ENCODE peak calls at places on chromosomes 5 and 9, in four cellular contexts. D is heart right ventricle, P is endothelial cell of umbilical vein, R is neuronal stem cell. K is an unnamed sample.

GRCh38 chr5:138927979-138928378 is 52.8 kb upstream of the LRRTM2 start:
- DNase-seq in D (peak), P (peak), R (no peak), K (peak)

GRCh38 chr9:131323629-131324028 is 34.1 kb downstream of the PLPP7 start:
- DNase-seq in D (no peak), P (no peak), R (no peak), K (no peak)

GRCh38 chr9:121840838-121841760 is 189.7 kb downstream of the DAB2IP start:
- DNase-seq in D (no peak), P (no peak), R (no peak), K (peak)

GRCh38 chr5:143887302-143887638 is 75.3 kb downstream of the HMHB1 start:
- DNase-seq in D (peak), P (peak), R (no peak), K (peak)

GRCh38 chr9:13215791-13216554 is 63.5 kb downstream of the MPDZ start:
- DNase-seq in D (no peak), P (peak), R (no peak), K (no peak)

GRCh38 chr9:93668261-93668871 is 92.0 kb downstream of the PHF2 start:
- DNase-seq in D (no peak), P (no peak), R (no peak), K (no peak)

GRCh38 chr5:77643654-77644404 is 5.3 kb upstream of the OTP start:
- DNase-seq in D (no peak), P (no peak), R (no peak), K (no peak)

GRCh38 chr5:132813599-132814440 is 718 bp downstream of the SOWAHA start:
- DNase-seq in D (no peak), P (peak), R (no peak), K (peak)

GRCh38 chr9:101270325-101270701 is 114.5 kb downstream of the BAAT start:
- DNase-seq in D (no peak), P (no peak), R (no peak), K (no peak)
- H3K27ac ChIP-seq in D (no peak), P (no peak), R (no peak), K (peak)

DNA sequence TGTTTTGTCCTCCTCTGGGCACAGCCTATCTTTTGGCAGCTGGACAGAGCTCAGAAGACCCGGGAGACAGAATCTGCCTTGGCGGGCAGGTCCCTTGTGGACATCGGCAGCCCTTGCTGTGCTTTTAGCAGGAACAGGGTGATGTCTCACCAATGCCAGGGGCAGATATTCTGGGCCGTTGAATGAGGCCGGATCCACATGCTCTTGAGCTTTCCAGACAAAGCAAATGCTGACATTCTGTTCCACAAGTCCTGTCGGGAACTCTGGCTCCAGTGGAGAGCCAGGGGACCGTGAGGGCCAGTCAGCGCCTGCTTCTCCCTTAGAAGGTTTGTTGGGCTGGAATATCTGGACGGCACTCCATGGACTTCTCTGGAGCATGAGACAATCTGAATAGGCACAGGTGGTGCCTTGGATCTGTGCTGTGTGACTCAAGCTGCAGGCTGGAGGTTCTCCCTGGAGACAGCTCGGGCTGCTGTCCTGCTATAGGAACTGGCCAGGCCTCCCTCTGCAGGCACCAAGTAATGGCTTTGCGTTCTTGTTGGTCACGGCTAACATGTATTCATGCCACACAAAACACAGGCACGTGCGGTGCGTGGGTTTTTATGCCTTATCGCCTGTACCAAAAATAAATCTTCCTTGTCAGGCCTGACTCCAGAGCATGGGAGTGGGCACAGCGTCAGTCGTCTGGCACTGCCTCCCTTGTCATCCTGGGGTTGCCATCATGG is 80.3 kb downstream of the GADD45G start:
- DNase-seq in D (peak), P (no peak), R (no peak), K (no peak)
- H3K27ac ChIP-seq in D (peak), P (no peak), R (no peak), K (no peak)

DNA sequence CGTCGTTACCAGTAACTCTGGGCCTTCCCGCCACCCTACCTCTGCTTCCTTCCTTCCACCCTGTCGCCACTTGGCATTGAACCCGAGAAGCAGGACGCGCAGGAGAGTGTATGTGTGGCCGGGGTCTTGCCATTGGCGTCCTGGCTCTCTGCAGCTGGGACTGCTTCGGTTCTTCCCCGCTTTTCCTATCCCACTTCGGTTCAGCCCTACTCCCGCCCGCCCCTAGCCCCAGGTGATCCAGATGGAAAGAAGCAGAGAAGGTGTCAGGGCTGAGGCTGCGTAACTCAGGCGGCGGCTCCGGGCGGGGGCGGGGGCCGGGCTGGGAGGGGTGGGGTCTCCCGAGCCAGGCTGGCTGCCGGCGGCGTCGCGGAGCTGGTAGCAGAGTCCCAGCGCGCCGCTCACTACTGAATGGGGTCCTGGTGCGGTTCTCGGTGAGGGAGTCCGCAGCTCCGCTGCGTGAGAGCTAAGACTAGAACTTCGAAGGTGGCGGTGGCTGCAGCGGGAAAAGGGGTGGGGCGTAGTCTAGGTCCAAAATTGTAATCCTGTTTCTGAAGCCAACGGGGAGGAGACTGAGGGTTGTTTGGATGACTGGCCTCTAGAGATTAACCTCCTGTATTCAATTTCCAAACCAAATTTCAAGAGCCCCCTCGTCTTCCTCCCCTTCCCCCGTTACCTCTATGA is 1.3 kb downstream of the PRR16 start:
- DNase-seq in D (peak), P (no peak), R (peak), K (peak)
- H3K27ac ChIP-seq in D (peak), P (no peak), R (no peak), K (peak)

GRCh38 chr9:92615790-92616189 is 54.1 kb downstream of the IPPK start:
- DNase-seq in D (no peak), P (no peak), R (no peak), K (no peak)
- H3K27ac ChIP-seq in D (peak), P (no peak), R (no peak), K (no peak)

GRCh38 chr5:177162379-177162778 is 28.8 kb downstream of the NSD1 start:
- DNase-seq in D (no peak), P (no peak), R (no peak), K (no peak)
- H3K27ac ChIP-seq in D (no peak), P (no peak), R (no peak), K (no peak)

GRCh38 chr5:67612961-67613360 is 416.4 kb upstream of the CD180 start:
- DNase-seq in D (no peak), P (no peak), R (no peak), K (no peak)
- H3K27ac ChIP-seq in D (no peak), P (no peak), R (no peak), K (no peak)

GRCh38 chr9:2014696-2015580 is at the start of gene SMARCA2:
- DNase-seq in D (peak), P (peak), R (peak), K (peak)
- H3K27ac ChIP-seq in D (peak), P (peak), R (no peak), K (peak)

DNA sequence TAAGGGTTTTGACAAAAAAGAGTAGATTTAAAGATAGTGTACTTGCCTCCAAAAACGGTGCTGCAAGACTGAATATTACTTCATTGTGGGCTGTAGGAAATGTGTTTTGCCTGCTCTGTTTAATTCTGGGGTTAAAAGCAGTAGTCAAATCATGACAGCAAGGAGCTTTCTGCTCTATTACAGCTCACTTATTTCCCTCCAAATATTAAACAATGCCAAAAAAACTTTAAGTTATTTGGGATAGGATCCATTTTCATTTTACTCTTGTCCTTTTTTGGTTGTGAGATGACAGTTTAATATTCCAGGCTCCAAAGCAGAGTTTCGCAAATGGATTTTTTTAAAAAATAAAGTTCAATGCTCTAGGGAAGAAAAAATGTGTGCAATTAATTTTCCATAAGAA is 340.4 kb upstream of the RGMB start:
- DNase-seq in D (no peak), P (no peak), R (no peak), K (no peak)
- H3K27ac ChIP-seq in D (no peak), P (no peak), R (no peak), K (no peak)

K was measured in caudate nucleus.